ENCODE peak calls at places on chromosome 16, in ten cellular contexts. F is stimulated activated CD4-positive, alpha-beta T cell treated with anti-CD3 and anti-CD28 coated beads, Interleukin-2, amount 100 ng/mL, for 24 hours; D is anterior cingulate cortex; I is smooth muscle cell of the brain vasculature; L is T-helper 2 cell; C is activated CD8-positive, alpha-beta memory T cell treated with anti-CD3 and anti-CD28 coated beads for 1 hour; E is H7; P is HFFc6; X is activated T-cell treated with anti-CD3 and anti-CD28 coated beads, Interleukin-2, amount 50 U/mL, for 24 hours; B is RPMI7951. T is an unnamed sample.

GRCh38 chr16:24992696-24993095 is 22.5 kb downstream of the ARHGAP17 start:
- DNase-seq in I (no peak), L (no peak), P (no peak), X (no peak), F (no peak), E (no peak), B (no peak), C (no peak), D (no peak), T (no peak)

GRCh38 chr16:59478806-59479205 is 744.7 kb upstream of the GOT2 start:
- DNase-seq in I (no peak), L (no peak), C (no peak), F (no peak), P (no peak), D (no peak), E (no peak), X (no peak), B (peak), T (no peak)

GRCh38 chr16:51816929-51817328 is 665.9 kb upstream of the SALL1 start:
- DNase-seq in F (no peak), B (no peak), I (no peak), P (peak), D (no peak), X (no peak), C (no peak), E (no peak), L (no peak), T (no peak)

GRCh38 chr16:27335349-27336052 is 21.7 kb downstream of the IL4R start:
- DNase-seq in L (no peak), E (no peak), X (no peak), C (no peak), P (peak), F (no peak), D (no peak), B (no peak), I (no peak), T (no peak)

GRCh38 chr16:81376880-81377279 is 62.1 kb downstream of the GAN start:
- DNase-seq in F (no peak), P (no peak), C (peak), B (no peak), D (no peak), X (no peak), E (no peak), I (no peak), L (no peak), T (no peak)

GRCh38 chr16:21628772-21629171 is 23.6 kb downstream of the IGSF6 start:
- DNase-seq in D (no peak), I (no peak), E (no peak), F (no peak), X (no peak), P (peak), B (peak), C (no peak), L (no peak), T (no peak)

GRCh38 chr16:83972256-83973008 is 4.4 kb downstream of the NECAB2 start:
- DNase-seq in L (no peak), E (peak), P (no peak), X (no peak), F (no peak), B (no peak), C (no peak), D (no peak), I (no peak), T (no peak)

GRCh38 chr16:56222482-56222997 is 31.3 kb downstream of the GNAO1 start:
- DNase-seq in X (no peak), I (no peak), L (no peak), F (no peak), E (no peak), D (no peak), P (no peak), C (no peak), B (no peak), T (no peak)

GRCh38 chr16:16071631-16072244 is 122.3 kb downstream of the ABCC1 start:
- DNase-seq in F (no peak), D (no peak), X (no peak), B (peak), I (peak), C (no peak), E (no peak), L (no peak), P (no peak), T (no peak)

GRCh38 chr16:82653550-82654511 is 27.1 kb downstream of the CDH13 start:
- DNase-seq in P (peak), F (peak), X (peak), I (no peak), L (peak), C (no peak), B (peak), D (no peak), E (no peak), T (peak)

GRCh38 chr16:67206838-67207115 is 7.8 kb downstream of the ELMO3 start:
- DNase-seq in I (no peak), C (no peak), P (peak), D (no peak), X (no peak), B (peak), L (no peak), F (no peak), E (no peak), T (no peak)

GRCh38 chr16:89046491-89046890 is 47.2 kb upstream of the ACSF3 start:
- DNase-seq in D (no peak), B (no peak), C (no peak), I (no peak), F (no peak), X (no peak), L (no peak), E (no peak), P (no peak), T (no peak)

GRCh38 chr16:17334096-17334495 is 136.7 kb downstream of the XYLT1 start:
- DNase-seq in C (no peak), B (no peak), F (no peak), I (no peak), E (no peak), X (no peak), L (no peak), D (no peak), P (peak), T (no peak)

GRCh38 chr16:88309905-88310259 is 72.9 kb upstream of the ZNF469 start:
- DNase-seq in F (no peak), C (no peak), I (no peak), E (peak), D (no peak), L (no peak), P (no peak), B (no peak), X (no peak), T (no peak)

GRCh38 chr16:50354629-50355456 is 13.9 kb downstream of the BRD7 start:
- DNase-seq in B (peak), X (no peak), E (peak), I (no peak), F (no peak), L (no peak), P (no peak), D (no peak), C (no peak), T (no peak)

GRCh38 chr16:4465977-4466779 is 8.2 kb downstream of the NMRAL1 start:
- DNase-seq in X (peak), L (peak), C (no peak), P (no peak), E (no peak), D (no peak), B (no peak), F (peak), I (no peak), T (peak)

GRCh38 chr16:15553313-15554088 is 89.5 kb downstream of the MARF1 start:
- DNase-seq in P (no peak), E (no peak), I (no peak), F (no peak), C (no peak), D (no peak), B (no peak), X (no peak), L (no peak), T (no peak)

GRCh38 chr16:66523861-66524354 is 26.0 kb downstream of the TK2 start:
- DNase-seq in L (no peak), P (no peak), X (no peak), B (peak), C (no peak), F (no peak), D (no peak), E (no peak), I (no peak), T (no peak)

GRCh38 chr16:23514381-23515152 is 4.3 kb upstream of the GGA2 start:
- DNase-seq in C (no peak), P (no peak), D (no peak), L (peak), X (no peak), B (no peak), E (no peak), I (no peak), F (peak), T (no peak)

GRCh38 chr16:88763502-88764053 is 21.4 kb downstream of the PIEZO1 start:
- DNase-seq in L (no peak), F (no peak), E (peak), X (no peak), C (no peak), P (no peak), D (no peak), I (no peak), B (no peak), T (no peak)

GRCh38 chr16:81410643-81411235 is 33.9 kb upstream of the CMIP start:
- DNase-seq in C (no peak), I (no peak), F (no peak), X (no peak), B (peak), E (peak), D (no peak), L (no peak), P (no peak), T (no peak)

GRCh38 chr16:69302301-69302700 is 8.8 kb upstream of the VPS4A start:
- DNase-seq in I (no peak), L (no peak), B (no peak), F (no peak), P (no peak), D (no peak), X (no peak), C (no peak), E (no peak), T (no peak)

T was measured in activated T-helper 1 cell treated with Interleukin-2 at 50 U/mL for 16 hours.